ENCODE peak calls at places on chromosome 9, in six cellular contexts. W is Peyer's patch, J is Caco-2, C is endodermal cell, K is H1, A is uterus. M is an unnamed sample. For H3K36me3, the result is how much of the 10 kb centered on the place peaks cover.

GRCh38 chr9:121937248-121937647 is 155.9 kb downstream of the TTLL11 start:
- DNase-seq in W (no peak), J (no peak), C (no peak), K (no peak), A (no peak), M (no peak)

GRCh38 chr9:110922145-110922544 is 116.1 kb downstream of the LPAR1 start:
- DNase-seq in W (no peak), J (no peak), C (no peak), K (no peak), A (no peak), M (no peak)

GRCh38 chr9:81529556-81530193 is 159.7 kb downstream of the TLE1 start:
- DNase-seq in W (no peak), J (no peak), C (no peak), K (no peak), A (no peak), M (no peak)

GRCh38 chr9:7115606-7116005 is 357.8 kb downstream of the KDM4C start:
- DNase-seq in W (no peak), J (no peak), C (no peak), K (no peak), A (no peak), M (no peak)

GRCh38 chr9:15485836-15486678 is 24.7 kb downstream of the PSIP1 start:
- DNase-seq in W (no peak), J (peak), C (no peak), K (no peak), A (no peak), M (no peak)

GRCh38 chr9:113988385-113988784 is 89.7 kb downstream of the AMBP start:
- DNase-seq in W (peak), J (no peak), C (no peak), K (no peak), A (no peak), M (no peak)

GRCh38 chr9:86859056-86859455 is 88.2 kb downstream of the GAS1 start:
- DNase-seq in W (no peak), J (no peak), C (no peak), K (no peak), A (no peak), M (no peak)

GRCh38 chr9:7212101-7212500 is 454.3 kb downstream of the KDM4C start:
- DNase-seq in W (no peak), J (no peak), C (no peak), K (no peak), A (no peak), M (no peak)

GRCh38 chr9:98678244-98678842 is 30.4 kb downstream of the GABBR2 start:
- DNase-seq in W (no peak), J (no peak), C (peak), K (peak), A (no peak), M (no peak)

GRCh38 chr9:21945606-21946005 is 48.6 kb downstream of the CDKN2A start:
- DNase-seq in W (no peak), J (no peak), C (no peak), K (no peak), A (no peak), M (no peak)

GRCh38 chr9:32177389-32177788 is 207.1 kb upstream of the ACO1 start:
- DNase-seq in W (no peak), J (no peak), C (no peak), K (no peak), A (no peak), M (no peak)

GRCh38 chr9:37574241-37574721 is 1.9 kb downstream of the FBXO10 start:
- DNase-seq in W (no peak), J (no peak), C (no peak), K (no peak), A (no peak), M (no peak)

GRCh38 chr9:98057095-98057799 is 715 bp downstream of the NANS start:
- DNase-seq in W (no peak), J (no peak), C (no peak), K (no peak), A (no peak), M (no peak)

GRCh38 chr9:85508616-85509015 is 233.1 kb downstream of the AGTPBP1 start:
- DNase-seq in W (no peak), J (no peak), C (peak), K (no peak), A (no peak), M (no peak)

GRCh38 chr9:113151696-113152630 is 1.2 kb downstream of the SLC31A2 start:
- DNase-seq in W (peak), J (no peak), C (no peak), K (no peak), A (no peak), M (no peak)

GRCh38 chr9:110330484-110331115 is 7.1 kb downstream of the TXNDC8 start:
- DNase-seq in W (no peak), J (no peak), C (no peak), K (no peak), A (no peak), M (no peak)

GRCh38 chr9:97529363-97530076 is 28.1 kb downstream of the TMOD1 start:
- DNase-seq in W (no peak), J (no peak), C (no peak), K (no peak), A (no peak), M (peak)

GRCh38 chr9:36119476-36119875 is 17.1 kb upstream of the GLIPR2 start:
- DNase-seq in W (no peak), J (no peak), C (peak), K (no peak), A (no peak), M (no peak)

GRCh38 chr9:131636593-131636992 is 91.3 kb downstream of the PRRT1B start:
- DNase-seq in W (no peak), J (no peak), C (no peak), K (no peak), A (no peak), M (no peak)

GRCh38 chr9:96138616-96139015 is 163.4 kb downstream of the HSD17B3 start:
- DNase-seq in W (no peak), J (no peak), C (no peak), K (no peak), A (no peak), M (no peak)

GRCh38 chr9:109779711-109780452 is at the start of gene PALM2AKAP2:
- DNase-seq in W (peak), J (peak), C (peak), K (no peak), A (peak), M (peak)

GRCh38 chr9:34576593-34576935 is 13.0 kb downstream of the CNTFR start:
- DNase-seq in W (no peak), J (no peak), C (no peak), K (no peak), A (no peak), M (no peak)

GRCh38 chr9:117135481-117135880 is 279.4 kb downstream of the ASTN2 start:
- DNase-seq in W (no peak), J (no peak), C (no peak), K (no peak), A (no peak), M (no peak)
- H3K36me3 ChIP-seq in W (under half), J (under half), C (under half), K (under half), A (under half), M (under half)

GRCh38 chr9:16794871-16795639 is 75.4 kb downstream of the BNC2 start:
- DNase-seq in W (no peak), J (no peak), C (no peak), K (no peak), A (peak), M (no peak)
- H3K4me3 ChIP-seq in W (no peak), J (no peak), C (no peak), K (no peak), A (no peak), M (no peak)

DNA sequence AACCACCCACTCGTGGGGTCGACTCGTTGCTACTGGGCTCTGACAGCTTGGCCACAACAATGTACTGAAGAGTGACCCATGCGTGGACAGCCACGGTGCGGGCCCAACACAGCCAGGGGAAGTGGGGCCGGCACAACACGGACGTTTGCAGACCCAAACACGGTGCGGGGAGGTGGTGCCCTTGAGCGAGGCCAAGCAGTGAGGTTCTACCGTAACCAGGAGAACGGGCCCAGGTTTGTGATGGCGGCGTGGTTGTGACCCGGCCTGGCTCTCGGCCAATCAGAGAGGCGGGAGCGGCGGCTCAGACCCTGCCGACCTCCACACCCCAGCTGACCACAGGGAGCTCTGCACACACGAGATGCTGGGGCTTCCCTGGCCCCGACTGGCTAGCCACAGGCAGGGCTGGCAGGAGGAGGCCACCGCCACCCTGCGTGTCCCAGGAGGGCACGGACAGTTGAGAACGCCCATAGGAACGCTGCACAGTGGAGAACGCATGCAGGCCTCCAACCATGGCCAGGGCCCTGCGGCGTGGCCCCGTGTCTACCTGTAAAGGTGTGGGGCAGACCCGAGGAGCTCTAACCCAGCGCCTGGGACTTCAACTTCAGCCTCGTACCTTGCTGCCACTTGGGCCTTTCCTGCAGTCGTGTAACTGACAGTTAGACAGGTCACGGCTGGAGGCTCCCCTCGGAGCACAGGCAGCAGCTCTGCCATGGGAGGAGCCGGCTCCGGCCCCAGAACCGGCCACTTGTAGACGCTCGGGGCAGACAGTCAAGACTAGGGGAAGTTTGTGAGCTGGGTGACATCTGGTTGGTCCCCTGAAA is 13.7 kb downstream of the BRD3 start:
- DNase-seq in W (peak), J (no peak), C (no peak), K (no peak), A (no peak), M (no peak)
- H3K36me3 ChIP-seq in W (under half), J (under half), C (under half), K (under half), A (under half), M (under half)

GRCh38 chr9:2623866-2624682 is 2.5 kb downstream of the VLDLR start:
- DNase-seq in W (no peak), J (peak), C (no peak), K (no peak), A (no peak), M (no peak)
- H3K4me3 ChIP-seq in W (no peak), J (peak), C (peak), K (peak), A (peak), M (no peak)

GRCh38 chr9:70389188-70389587 is 25.3 kb downstream of the KLF9 start:
- DNase-seq in W (no peak), J (no peak), C (no peak), K (no peak), A (no peak), M (no peak)
- H3K36me3 ChIP-seq in W (under half), J (under half), C (under half), K (under half), A (under half), M (under half)

DNA sequence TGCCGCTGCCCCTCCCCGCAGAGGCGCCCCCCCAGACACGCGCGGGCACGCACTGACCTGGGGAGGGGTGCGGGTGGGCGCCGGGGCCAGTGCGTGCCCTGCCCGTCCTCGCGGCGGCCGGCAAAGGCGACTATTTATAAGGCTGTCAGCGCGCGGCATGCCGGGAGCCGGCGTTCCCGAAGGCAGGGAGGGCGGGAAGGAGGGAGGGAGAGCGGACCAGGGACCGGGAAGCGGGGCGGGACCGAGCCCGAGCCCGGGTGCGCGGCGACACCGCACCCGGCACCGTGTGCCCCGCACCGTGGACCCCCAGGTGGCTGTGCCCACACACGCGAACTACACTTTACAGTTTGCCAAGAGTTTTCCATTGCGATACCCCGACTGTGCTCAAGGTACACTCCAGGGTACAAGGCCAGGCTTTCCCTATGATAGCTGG is at the start of gene AK1:
- DNase-seq in W (peak), J (peak), C (peak), K (no peak), A (peak), M (no peak)
- H3K4me3 ChIP-seq in W (peak), J (peak), C (peak), K (peak), A (peak), M (no peak)

DNA sequence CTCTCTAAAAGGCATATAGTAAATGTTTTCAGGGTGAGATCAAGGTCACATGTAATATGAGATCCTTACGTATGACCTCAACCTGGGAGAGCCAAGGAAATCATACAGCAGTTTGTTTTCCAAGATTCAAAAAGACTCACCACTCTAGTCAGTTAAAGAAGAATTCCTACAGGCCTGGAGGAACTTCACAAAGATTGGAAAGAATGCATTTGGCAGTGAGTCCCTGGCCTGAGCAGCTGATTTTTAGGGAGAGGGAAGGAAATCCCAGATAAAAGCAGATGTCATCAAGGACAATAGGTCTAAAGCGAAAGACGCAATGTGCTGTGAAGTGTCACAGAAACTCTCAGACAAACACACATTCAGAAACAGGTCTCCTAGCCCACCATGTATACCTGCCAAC is 424.0 kb upstream of the ZNF462 start:
- DNase-seq in W (no peak), J (no peak), C (no peak), K (no peak), A (no peak), M (no peak)
- H3K36me3 ChIP-seq in W (under half), J (under half), C (under half), K (under half), A (under half), M (under half)

M was measured in GM06990.